ENCODE peak calls at places on chromosome 22, in nine cellular contexts. O is DND-41, S is AG10803, V is HCT116, U is neural crest cell, P is foreskin fibroblast, D is AG04449, H is stomach, K is fibroblast of the aortic adventitia. Y is an unnamed sample.

GRCh38 chr22:44033689-44034088 is 9.6 kb downstream of the PARVB start:
- DNase-seq in K (no peak), V (no peak), S (no peak), P (peak; percentile 49), O (no peak), U (no peak), D (no peak), H (no peak), Y (no peak)

GRCh38 chr22:43988116-43988817 is 33.0 kb downstream of the SAMM50 start:
- DNase-seq in K (no peak), P (no peak), H (no peak), O (no peak), S (no peak), V (no peak), U (no peak), D (no peak), Y (no peak)

GRCh38 chr22:25495286-25495685 is 69.2 kb upstream of the GRK3 start:
- DNase-seq in D (no peak), P (peak; percentile 7), V (no peak), K (no peak), U (no peak), O (no peak), S (no peak), H (no peak), Y (no peak)

GRCh38 chr22:44914026-44914721 is 95.6 kb downstream of the PHF21B start:
- DNase-seq in D (no peak), H (no peak), O (no peak), K (no peak), P (no peak), S (no peak), U (no peak), V (no peak), Y (no peak)

GRCh38 chr22:29267462-29267857 is 321 bp downstream of the RHBDD3 start:
- DNase-seq in O (no peak), H (no peak), P (no peak), V (no peak), U (no peak), D (no peak), S (no peak), K (no peak), Y (no peak)

GRCh38 chr22:50191041-50191740 is 5.5 kb downstream of the TRABD start:
- DNase-seq in K (no peak), O (peak; percentile 87), U (no peak), V (no peak), D (no peak), H (peak; percentile 61), S (no peak), P (no peak), Y (no peak)

GRCh38 chr22:30689622-30690021 is 5.1 kb upstream of the OSBP2 start:
- DNase-seq in H (no peak), P (no peak), U (no peak), O (no peak), S (no peak), K (no peak), V (no peak), D (no peak), Y (no peak)

GRCh38 chr22:17368727-17369552 is at the start of gene CECR2:
- DNase-seq in U (peak; percentile 69), K (no peak), S (no peak), P (no peak), H (no peak), D (no peak), O (peak; percentile 49), V (peak; percentile 34), Y (no peak)

GRCh38 chr22:39431821-39432251 is 25.0 kb upstream of the MGAT3 start:
- DNase-seq in S (no peak), H (no peak), P (peak; percentile 24), V (no peak), D (no peak), U (no peak), K (peak; percentile 65), O (no peak), Y (peak; percentile 27)

GRCh38 chr22:37212174-37212906 is at the start of gene SSTR3:
- DNase-seq in S (no peak), V (no peak), D (no peak), O (no peak), U (peak; percentile 16), K (no peak), P (no peak), H (no peak), Y (no peak)

GRCh38 chr22:46824348-46824909 is 62.0 kb downstream of the TBC1D22A start:
- DNase-seq in P (no peak), V (no peak), H (no peak), K (no peak), O (no peak), S (no peak), U (no peak), D (no peak), Y (no peak)

GRCh38 chr22:46826438-46826837 is 64.0 kb downstream of the TBC1D22A start:
- DNase-seq in U (no peak), S (no peak), H (no peak), P (no peak), V (no peak), O (no peak), K (no peak), D (no peak), Y (no peak)

GRCh38 chr22:46825145-46825544 is 62.7 kb downstream of the TBC1D22A start:
- DNase-seq in P (no peak), D (no peak), K (peak; percentile 34), O (no peak), V (no peak), H (no peak), S (no peak), U (no peak), Y (no peak)

GRCh38 chr22:46823248-46823647 is 60.8 kb downstream of the TBC1D22A start:
- DNase-seq in K (no peak), S (no peak), U (no peak), P (no peak), O (no peak), H (no peak), D (no peak), V (no peak), Y (no peak)

DNA sequence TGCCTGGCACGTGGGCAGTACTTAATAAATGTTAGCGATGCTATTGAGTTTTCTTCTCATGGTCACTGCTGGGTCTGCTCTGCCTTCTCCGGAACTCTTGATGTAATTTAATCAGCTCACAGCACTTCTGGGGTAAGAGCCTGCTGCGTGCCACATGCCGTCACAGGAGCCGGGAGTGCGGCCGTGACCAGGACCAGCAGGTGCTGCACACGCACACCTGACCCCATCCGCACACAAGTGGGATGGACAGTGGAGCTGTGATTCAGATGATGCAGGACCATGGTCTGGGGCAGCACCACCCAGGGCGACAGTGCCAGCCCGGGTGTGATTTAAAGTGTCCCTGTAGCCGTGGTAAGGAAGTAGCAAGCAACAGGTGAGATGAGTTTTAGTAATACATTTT is 61.2 kb downstream of the TBC1D22A start:
- DNase-seq in S (no peak), H (no peak), P (no peak), O (no peak), U (no peak), D (no peak), V (no peak), K (no peak), Y (no peak)
- TF ChIP-seq CTCF in S (no peak), H (no peak), P (no peak), O (no peak), U (no peak), D (no peak), V (no peak), K (no peak), Y (no peak)

DNA sequence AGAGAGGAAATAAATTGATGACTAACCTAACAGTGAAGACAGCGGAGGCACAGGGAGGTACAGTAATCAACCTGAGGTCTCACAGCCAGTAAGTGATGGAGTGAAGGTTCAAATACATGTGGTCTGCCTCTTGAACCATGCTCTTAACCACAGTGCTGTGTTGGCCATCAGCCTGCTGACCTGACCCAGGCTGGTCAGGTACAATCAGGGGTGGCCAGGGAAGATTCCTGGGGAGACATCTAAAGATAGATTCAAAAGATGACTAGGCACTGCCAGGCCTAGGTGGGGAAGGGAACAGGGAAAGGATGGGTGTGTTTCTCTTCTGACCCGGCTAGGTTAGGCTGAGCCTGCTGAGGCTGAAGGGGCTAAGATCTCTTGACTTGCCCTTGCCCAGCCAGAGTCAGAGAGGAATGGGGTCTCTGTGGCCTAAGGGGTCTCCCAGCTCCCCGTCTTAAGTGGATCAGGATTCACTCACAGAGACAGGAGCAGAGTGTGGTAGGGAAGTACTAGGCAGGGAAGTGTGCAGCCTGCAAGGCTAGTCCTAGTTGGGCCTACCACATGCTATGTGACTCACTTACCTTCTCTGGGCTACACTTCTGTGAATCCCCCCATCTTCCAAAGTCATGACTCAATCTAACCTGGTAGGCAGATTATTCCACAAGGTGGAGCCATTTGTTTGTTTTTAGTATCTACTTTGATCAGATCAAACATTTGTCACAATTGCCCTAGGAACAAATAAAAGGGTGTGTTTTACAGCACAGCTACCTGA is 10.4 kb upstream of the SREBF2 start:
- DNase-seq in K (peak; percentile 73), D (no peak), U (no peak), V (peak; percentile 62), O (peak; percentile 29), S (peak; percentile 46), P (peak; percentile 50), H (no peak), Y (peak; percentile 74)
- TF ChIP-seq CTCF in K (peak; percentile 52), D (peak; percentile 3), U (peak; percentile 67), V (peak; percentile 46), O (peak; percentile 78), S (peak; percentile 51), P (peak; percentile 35), H (peak; percentile 78), Y (peak; percentile 78)

DNA sequence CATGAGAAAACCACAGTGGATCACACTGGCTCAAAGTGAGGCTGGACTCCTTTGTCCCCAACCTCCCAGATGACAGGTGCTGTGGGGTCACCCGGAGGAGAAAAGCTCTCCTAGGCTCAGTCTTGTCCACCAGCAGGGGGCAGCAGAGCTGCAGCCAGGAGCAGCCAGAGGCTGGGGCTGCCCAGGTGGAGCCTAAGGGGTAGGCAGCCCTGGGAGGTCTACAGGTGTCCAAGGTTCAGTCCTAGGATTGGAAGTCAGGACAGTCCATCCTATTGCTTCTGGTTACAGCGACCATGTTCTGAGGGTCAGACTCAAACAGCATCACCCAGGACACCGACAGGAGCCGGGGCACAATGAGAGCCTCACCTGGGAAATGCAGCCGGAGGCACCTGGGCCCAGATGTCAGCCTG is 77.6 kb upstream of the IGLL5 start:
- DNase-seq in O (peak; percentile 81), P (no peak), S (peak; percentile 34), K (no peak), U (peak; percentile 59), H (peak; percentile 51), D (no peak), V (peak; percentile 36), Y (no peak)
- TF ChIP-seq CTCF in O (peak; percentile 99), P (peak; percentile 81), S (peak; percentile 79), K (no peak), U (peak; percentile 76), H (no peak), D (peak; percentile 81), V (peak; percentile 97), Y (no peak)

DNA sequence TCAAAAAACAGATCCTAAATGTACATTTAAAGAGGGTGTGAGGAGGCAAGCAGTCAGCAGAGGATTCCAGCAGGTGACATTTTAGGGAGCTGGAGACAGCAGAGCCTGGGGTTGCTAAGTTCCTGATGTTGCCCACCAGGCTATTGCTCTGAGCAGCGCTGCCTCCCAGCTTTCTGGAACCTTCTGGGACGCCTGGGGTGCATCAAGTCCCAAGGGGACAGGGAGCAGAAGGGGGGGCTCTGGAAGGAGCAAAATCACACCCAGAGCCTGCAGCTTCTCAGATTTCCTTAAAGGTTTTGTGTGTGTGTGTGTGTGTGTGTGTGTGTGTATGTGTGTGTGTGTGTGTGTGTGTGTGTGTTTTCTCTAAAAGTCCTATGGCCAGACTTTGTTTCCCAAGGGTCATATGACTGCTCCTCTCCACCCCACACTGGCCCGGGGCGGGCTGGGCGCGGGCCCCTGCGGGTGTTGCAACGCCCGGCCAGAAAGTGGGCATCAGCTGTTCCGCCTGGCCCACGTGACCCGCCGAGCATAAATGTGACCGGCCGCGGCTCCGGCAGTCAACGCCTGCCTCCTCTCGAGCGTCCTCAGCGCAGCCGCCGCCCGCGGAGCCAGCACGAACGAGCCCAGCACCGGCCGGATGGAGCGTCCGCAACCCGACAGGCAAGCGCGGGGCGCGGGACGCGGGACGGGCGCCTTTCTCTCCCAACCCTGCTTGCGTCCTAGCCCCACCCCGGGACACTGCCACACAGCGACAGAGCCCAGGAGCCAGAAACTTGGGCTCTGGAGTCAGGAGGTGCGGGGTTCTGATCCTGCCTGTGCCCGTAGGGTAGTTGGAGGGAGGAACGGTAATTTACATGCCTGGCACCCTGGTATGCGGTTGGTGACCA is at the start of gene HMOX1:
- DNase-seq in S (peak; percentile 94), U (peak; percentile 72), D (peak; percentile 59), K (peak; percentile 94), V (peak; percentile 51), H (peak; percentile 91), P (peak; percentile 92), O (no peak), Y (peak; percentile 89)
- TF ChIP-seq CTCF in S (no peak), U (no peak), D (peak; percentile 35), K (peak; percentile 17), V (no peak), H (peak; percentile 5), P (no peak), O (no peak), Y (peak; percentile 35)